ENCODE peak calls at places on chromosomes 11 and 22, in six cellular contexts. Z, N, W, I, X and C are unnamed samples.
A peak's percentile ranks its signal among the peaks of the same experiment; 100 is the strongest.

GRCh38 chr11:23112390-23112789 is 252.1 kb upstream of the CCDC179 start:
- DNase-seq in N (no peak), W (no peak), Z (no peak), I (no peak), X (no peak), C (no peak)

GRCh38 chr22:22038178-22038880 is 55.7 kb upstream of the TOP3B start:
- DNase-seq in Z (no peak), I (no peak), W (no peak), X (no peak), N (no peak), C (no peak)

GRCh38 chr11:9138612-9139579 is 47.5 kb upstream of the SCUBE2 start:
- DNase-seq in I (no peak), N (peak; percentile 86), X (peak; percentile 93), W (peak; percentile 17), Z (peak; percentile 72), C (peak; percentile 92)

GRCh38 chr11:8292351-8292750 is 28.7 kb upstream of the LMO1 start:
- DNase-seq in X (no peak), W (no peak), N (no peak), I (no peak), Z (no peak), C (no peak)

GRCh38 chr22:24200616-24201212 is 19.4 kb downstream of the SUSD2 start:
- DNase-seq in W (no peak), Z (no peak), N (peak; percentile 43), X (peak; percentile 79), I (no peak), C (peak; percentile 84)

GRCh38 chr22:29207231-29207550 is 1.5 kb downstream of the EMID1 start:
- DNase-seq in Z (no peak), I (no peak), N (no peak), W (no peak), X (no peak), C (no peak)

GRCh38 chr11:90349741-90350140 is 126.9 kb upstream of the CHORDC1 start:
- DNase-seq in Z (no peak), I (no peak), X (no peak), W (no peak), N (no peak), C (no peak)

GRCh38 chr22:30649430-30650007 is 13.9 kb downstream of the SLC35E4 start:
- DNase-seq in I (peak; percentile 88), X (peak; percentile 83), Z (no peak), N (peak; percentile 42), W (peak; percentile 79), C (no peak)

GRCh38 chr22:36404436-36404835 is 16.7 kb upstream of the MYH9 start:
- DNase-seq in W (no peak), I (no peak), N (no peak), X (no peak), Z (no peak), C (no peak)

GRCh38 chr11:123211981-123212380 is 16.9 kb upstream of the CLMP start:
- DNase-seq in X (no peak), I (no peak), Z (no peak), W (no peak), N (no peak), C (no peak)

GRCh38 chr11:111395081-111395480 is 16.0 kb upstream of the POU2AF1 start:
- DNase-seq in W (no peak), Z (no peak), X (no peak), N (no peak), I (no peak), C (no peak)

GRCh38 chr11:64752106-64752970 is 7.4 kb downstream of the PYGM start:
- DNase-seq in N (no peak), I (no peak), W (no peak), Z (no peak), X (no peak), C (no peak)

GRCh38 chr11:70628881-70629844 is 230.8 kb downstream of the CTTN start:
- DNase-seq in I (no peak), Z (no peak), N (no peak), X (no peak), W (peak; percentile 64), C (no peak)

GRCh38 chr22:37267128-37267587 is 15.2 kb upstream of the CYTH4 start:
- DNase-seq in N (no peak), Z (no peak), X (no peak), W (peak; percentile 55), I (peak; percentile 76), C (no peak)

GRCh38 chr22:31504282-31504681 is 7.9 kb downstream of the SFI1 start:
- DNase-seq in I (no peak), X (peak; percentile 22), Z (no peak), W (no peak), N (no peak), C (no peak)